ENCODE peak calls at places on chromosomes 4 and X, in eight cellular contexts. One of them, this sample, is unnamed.

GRCh38 chr4:159308571-159309340 is 205.9 kb downstream of the RAPGEF2 start:
- DNase-seq in tibial artery: no peak
- DNase-seq in NCI-H345: no peak
- DNase-seq in LNCaP clone FGC: no peak
- DNase-seq in activated naive CD4-positive, alpha-beta T cell treated with Interleukin-2 at 50 U/mL for 16 hours: no peak
- DNase-seq in activated CD4-positive, alpha-beta memory T cell treated with anti-CD3 and anti-CD28 coated beads, Interleukin-2, amount 10 ng/mL, durations not matched to agents 7 days and 5 days: no peak
- DNase-seq in NCI-H510A treated with DMSO at 0.1 percent for 48 hours: no peak
- DNase-seq in T-helper 1 cell: no peak
- DNase-seq in this sample: no peak

GRCh38 chrX:16785247-16786138 is 773 bp upstream of the TXLNG start:
- DNase-seq in tibial artery: peak; percentile 21
- DNase-seq in activated CD4-positive, alpha-beta memory T cell treated with anti-CD3 and anti-CD28 coated beads, Interleukin-2, amount 10 ng/mL, durations not matched to agents 7 days and 5 days: peak; percentile 17
- DNase-seq in LNCaP clone FGC: no peak
- DNase-seq in NCI-H345: peak; percentile 29
- DNase-seq in NCI-H510A treated with DMSO at 0.1 percent for 48 hours: peak; percentile 30
- DNase-seq in activated naive CD4-positive, alpha-beta T cell treated with Interleukin-2 at 50 U/mL for 16 hours: no peak
- DNase-seq in T-helper 1 cell: no peak
- DNase-seq in this sample: no peak

GRCh38 chrX:22577181-22577580 is 304.5 kb downstream of the CBLL2 start:
- DNase-seq in NCI-H345: no peak
- DNase-seq in activated naive CD4-positive, alpha-beta T cell treated with Interleukin-2 at 50 U/mL for 16 hours: no peak
- DNase-seq in tibial artery: no peak
- DNase-seq in NCI-H510A treated with DMSO at 0.1 percent for 48 hours: no peak
- DNase-seq in activated CD4-positive, alpha-beta memory T cell treated with anti-CD3 and anti-CD28 coated beads, Interleukin-2, amount 10 ng/mL, durations not matched to agents 7 days and 5 days: no peak
- DNase-seq in T-helper 1 cell: no peak
- DNase-seq in LNCaP clone FGC: no peak
- DNase-seq in this sample: no peak

GRCh38 chr4:572594-572993 is 3.5 kb downstream of the TMEM271 start:
- DNase-seq in NCI-H345: no peak
- DNase-seq in activated CD4-positive, alpha-beta memory T cell treated with anti-CD3 and anti-CD28 coated beads, Interleukin-2, amount 10 ng/mL, durations not matched to agents 7 days and 5 days: no peak
- DNase-seq in tibial artery: no peak
- DNase-seq in activated naive CD4-positive, alpha-beta T cell treated with Interleukin-2 at 50 U/mL for 16 hours: no peak
- DNase-seq in T-helper 1 cell: no peak
- DNase-seq in LNCaP clone FGC: no peak
- DNase-seq in NCI-H510A treated with DMSO at 0.1 percent for 48 hours: no peak
- DNase-seq in this sample: no peak

GRCh38 chrX:50161143-50161542 is 39.7 kb downstream of the AKAP4 start:
- DNase-seq in tibial artery: no peak
- DNase-seq in NCI-H345: no peak
- DNase-seq in T-helper 1 cell: no peak
- DNase-seq in activated CD4-positive, alpha-beta memory T cell treated with anti-CD3 and anti-CD28 coated beads, Interleukin-2, amount 10 ng/mL, durations not matched to agents 7 days and 5 days: no peak
- DNase-seq in NCI-H510A treated with DMSO at 0.1 percent for 48 hours: no peak
- DNase-seq in activated naive CD4-positive, alpha-beta T cell treated with Interleukin-2 at 50 U/mL for 16 hours: no peak
- DNase-seq in LNCaP clone FGC: no peak
- DNase-seq in this sample: no peak

GRCh38 chrX:320126-320783 is 1.7 kb upstream of the GTPBP6 start:
- DNase-seq in T-helper 1 cell: no peak
- DNase-seq in activated naive CD4-positive, alpha-beta T cell treated with Interleukin-2 at 50 U/mL for 16 hours: no peak
- DNase-seq in LNCaP clone FGC: no peak
- DNase-seq in activated CD4-positive, alpha-beta memory T cell treated with anti-CD3 and anti-CD28 coated beads, Interleukin-2, amount 10 ng/mL, durations not matched to agents 7 days and 5 days: no peak
- DNase-seq in tibial artery: peak; percentile 26
- DNase-seq in NCI-H510A treated with DMSO at 0.1 percent for 48 hours: no peak
- DNase-seq in NCI-H345: no peak
- DNase-seq in this sample: no peak

GRCh38 chr4:172962564-172963353 is 205.9 kb upstream of the GALNT7 start:
- DNase-seq in activated CD4-positive, alpha-beta memory T cell treated with anti-CD3 and anti-CD28 coated beads, Interleukin-2, amount 10 ng/mL, durations not matched to agents 7 days and 5 days: no peak
- DNase-seq in activated naive CD4-positive, alpha-beta T cell treated with Interleukin-2 at 50 U/mL for 16 hours: no peak
- DNase-seq in NCI-H345: peak; percentile 86
- DNase-seq in NCI-H510A treated with DMSO at 0.1 percent for 48 hours: peak; percentile 72
- DNase-seq in tibial artery: peak; percentile 48
- DNase-seq in T-helper 1 cell: no peak
- DNase-seq in LNCaP clone FGC: peak; percentile 100
- DNase-seq in this sample: peak; percentile 46

GRCh38 chr4:151743128-151743854 is 17.5 kb downstream of the GATB start:
- DNase-seq in activated CD4-positive, alpha-beta memory T cell treated with anti-CD3 and anti-CD28 coated beads, Interleukin-2, amount 10 ng/mL, durations not matched to agents 7 days and 5 days: no peak
- DNase-seq in NCI-H510A treated with DMSO at 0.1 percent for 48 hours: no peak
- DNase-seq in LNCaP clone FGC: no peak
- DNase-seq in T-helper 1 cell: no peak
- DNase-seq in tibial artery: no peak
- DNase-seq in activated naive CD4-positive, alpha-beta T cell treated with Interleukin-2 at 50 U/mL for 16 hours: no peak
- DNase-seq in NCI-H345: no peak
- DNase-seq in this sample: no peak

GRCh38 chr4:138831943-138832342 is 183.6 kb upstream of the NOCT start:
- DNase-seq in activated naive CD4-positive, alpha-beta T cell treated with Interleukin-2 at 50 U/mL for 16 hours: no peak
- DNase-seq in NCI-H345: no peak
- DNase-seq in T-helper 1 cell: no peak
- DNase-seq in activated CD4-positive, alpha-beta memory T cell treated with anti-CD3 and anti-CD28 coated beads, Interleukin-2, amount 10 ng/mL, durations not matched to agents 7 days and 5 days: no peak
- DNase-seq in LNCaP clone FGC: no peak
- DNase-seq in NCI-H510A treated with DMSO at 0.1 percent for 48 hours: no peak
- DNase-seq in tibial artery: no peak
- DNase-seq in this sample: no peak

GRCh38 chrX:148361641-148362040 is 138.8 kb upstream of the AFF2 start:
- DNase-seq in activated naive CD4-positive, alpha-beta T cell treated with Interleukin-2 at 50 U/mL for 16 hours: no peak
- DNase-seq in tibial artery: no peak
- DNase-seq in NCI-H510A treated with DMSO at 0.1 percent for 48 hours: no peak
- DNase-seq in activated CD4-positive, alpha-beta memory T cell treated with anti-CD3 and anti-CD28 coated beads, Interleukin-2, amount 10 ng/mL, durations not matched to agents 7 days and 5 days: no peak
- DNase-seq in NCI-H345: no peak
- DNase-seq in T-helper 1 cell: no peak
- DNase-seq in LNCaP clone FGC: no peak
- DNase-seq in this sample: no peak

GRCh38 chr4:7980036-7980435 is 40.4 kb upstream of the AFAP1 start:
- DNase-seq in NCI-H345: no peak
- DNase-seq in activated naive CD4-positive, alpha-beta T cell treated with Interleukin-2 at 50 U/mL for 16 hours: no peak
- DNase-seq in NCI-H510A treated with DMSO at 0.1 percent for 48 hours: no peak
- DNase-seq in activated CD4-positive, alpha-beta memory T cell treated with anti-CD3 and anti-CD28 coated beads, Interleukin-2, amount 10 ng/mL, durations not matched to agents 7 days and 5 days: no peak
- DNase-seq in T-helper 1 cell: no peak
- DNase-seq in tibial artery: no peak
- DNase-seq in LNCaP clone FGC: no peak
- DNase-seq in this sample: no peak